ENCODE peak calls at places on chromosomes 7 and 10, in seven cellular contexts. C is cardiac fibroblast; E is WTC11; Z is vagina; J is activated T-cell treated with anti-CD3 and anti-CD28 coated beads for 48 hours; U is stimulated activated CD4-positive, alpha-beta T cell treated with anti-CD3 and anti-CD28 coated beads, Interleukin-1b, Interleukin-23, amount 100 ng/mL, for 1 hour; I is HFFc6. Y is an unnamed sample.

GRCh38 chr7:26476271-26476670 is 184.6 kb downstream of the SNX10 start:
- DNase-seq in J (no peak), C (no peak), Z (no peak), U (no peak), E (no peak), I (no peak), Y (no peak)

GRCh38 chr7:137909042-137909441 is 62.3 kb upstream of the DGKI start:
- DNase-seq in C (peak), J (no peak), U (no peak), E (no peak), I (no peak), Z (no peak), Y (no peak)

GRCh38 chr7:46933596-46933995 is 648.3 kb downstream of the TNS3 start:
- DNase-seq in U (no peak), I (no peak), Z (no peak), J (no peak), E (no peak), C (peak), Y (peak)

GRCh38 chr7:140036224-140036651 is 26.5 kb downstream of the PARP12 start:
- DNase-seq in U (no peak), Z (no peak), I (no peak), C (peak), E (no peak), J (no peak), Y (no peak)

GRCh38 chr10:118571123-118571522 is 24.3 kb downstream of the PRLHR start:
- DNase-seq in I (no peak), U (no peak), C (peak), J (no peak), E (no peak), Z (peak), Y (no peak)

GRCh38 chr7:114087674-114088539 is 169.1 kb upstream of the PPP1R3A start:
- DNase-seq in C (no peak), J (no peak), I (no peak), U (no peak), E (peak), Z (no peak), Y (no peak)

GRCh38 chr10:74262856-74263255 is 111.8 kb downstream of the ADK start:
- DNase-seq in J (no peak), Z (no peak), E (no peak), U (no peak), I (no peak), C (no peak), Y (no peak)

GRCh38 chr10:117320050-117320665 is 55.1 kb downstream of the PDZD8 start:
- DNase-seq in U (no peak), C (peak), I (peak), J (no peak), E (no peak), Z (no peak), Y (no peak)

Y was measured in GM04503.